ENCODE peak calls at places on chromosomes 2 and 18, in ten cellular contexts. H is pancreas, C is BJ, J is PC-9, L is lower lobe of right lung, M is GM23248, T is osteoblast, Q is adrenal gland, A is psoas muscle, I is transverse colon. S is an unnamed sample.

GRCh38 chr18:79765491-79766245 is 32.1 kb upstream of the KCNG2 start:
- DNase-seq in I (peak), H (no peak), T (peak), Q (no peak), J (no peak), C (peak), M (peak), A (no peak), L (peak), S (no peak)

GRCh38 chr18:13376298-13376840 is 157.8 kb downstream of the LDLRAD4 start:
- DNase-seq in L (no peak), M (no peak), Q (no peak), I (no peak), T (peak), H (no peak), A (no peak), J (no peak), C (no peak), S (no peak)

GRCh38 chr2:156826342-156826933 is 390.3 kb downstream of the GPD2 start:
- DNase-seq in I (no peak), L (no peak), T (no peak), Q (peak), J (no peak), M (peak), H (no peak), C (peak), A (no peak), S (peak)

GRCh38 chr18:12886498-12887126 is 2.6 kb upstream of the PTPN2 start:
- DNase-seq in M (peak), Q (peak), J (no peak), I (no peak), H (no peak), C (no peak), A (no peak), L (no peak), T (peak), S (no peak)

GRCh38 chr18:12067671-12068070 is 26.0 kb upstream of the ANKRD62 start:
- DNase-seq in L (no peak), C (no peak), I (no peak), T (no peak), M (no peak), J (no peak), Q (no peak), A (no peak), H (no peak), S (no peak)

GRCh38 chr2:48756289-48756688 is 765 bp upstream of the LHCGR start:
- DNase-seq in J (no peak), A (no peak), T (no peak), I (no peak), M (no peak), Q (no peak), L (no peak), C (no peak), H (no peak), S (no peak)

GRCh38 chr18:78939105-78939504 is 40.5 kb upstream of the SALL3 start:
- DNase-seq in J (no peak), L (no peak), I (no peak), H (no peak), A (no peak), T (peak), Q (no peak), M (no peak), C (no peak), S (no peak)

GRCh38 chr2:158099716-158100115 is 2.0 kb upstream of the UPP2 start:
- DNase-seq in C (no peak), Q (peak), J (no peak), A (no peak), T (no peak), H (no peak), I (no peak), L (no peak), M (peak), S (no peak)

GRCh38 chr18:54119524-54120019 is 104.9 kb downstream of the MBD2 start:
- DNase-seq in L (no peak), Q (peak), I (no peak), T (no peak), H (no peak), A (no peak), C (no peak), J (peak), M (peak), S (no peak)

GRCh38 chr2:236972491-236973379 is 113.0 kb upstream of the COPS8 start:
- DNase-seq in A (peak), I (peak), L (no peak), T (peak), Q (peak), H (no peak), J (peak), C (peak), M (peak), S (peak)

GRCh38 chr2:84919885-84920580 is 14.6 kb downstream of the TMSB10 start:
- DNase-seq in A (peak), L (no peak), J (peak), H (no peak), M (peak), T (peak), Q (peak), C (peak), I (peak), S (peak)

GRCh38 chr2:102028470-102028869 is 36.7 kb downstream of the IL1R2 start:
- DNase-seq in H (no peak), T (no peak), A (no peak), C (no peak), M (no peak), J (no peak), L (no peak), Q (no peak), I (no peak), S (no peak)

GRCh38 chr2:106106627-106107508 is 87.2 kb downstream of the UXS1 start:
- DNase-seq in H (no peak), M (no peak), J (no peak), Q (no peak), A (no peak), L (no peak), T (no peak), I (no peak), C (no peak), S (no peak)

DNA sequence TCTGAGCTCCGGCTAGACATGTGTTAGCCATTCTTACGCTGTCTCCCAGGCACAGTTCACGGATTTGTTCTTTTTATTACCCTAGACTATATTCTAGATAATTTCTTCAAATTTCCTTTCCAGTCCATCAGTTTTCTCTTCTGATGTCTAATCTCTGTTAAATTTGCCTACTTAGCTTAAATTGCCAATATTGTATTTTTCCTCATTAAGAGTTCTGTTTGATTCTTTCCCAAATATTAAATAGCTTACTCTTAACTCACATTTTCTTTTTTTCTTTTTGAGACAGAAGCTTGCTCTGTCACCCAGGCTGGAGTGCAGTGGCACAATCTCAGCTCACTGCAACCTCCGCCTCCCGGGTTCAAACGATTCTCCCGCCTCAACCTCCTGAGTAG is 21.2 kb downstream of the CROCC2 start:
- DNase-seq in M (no peak), L (no peak), H (no peak), C (no peak), J (no peak), I (no peak), A (no peak), T (peak), Q (no peak), S (no peak)
- H3K4me3 ChIP-seq in M (no peak), L (no peak), H (no peak), C (no peak), J (no peak), I (no peak), A (no peak), T (no peak), Q (no peak), S (no peak)

GRCh38 chr18:48708807-48709206 is 170.0 kb downstream of the CTIF start:
- DNase-seq in H (no peak), T (no peak), C (no peak), J (no peak), L (no peak), Q (no peak), I (no peak), A (no peak), M (no peak), S (no peak)
- H3K4me3 ChIP-seq in H (no peak), T (no peak), C (no peak), J (no peak), L (no peak), Q (no peak), I (no peak), A (no peak), M (no peak), S (no peak)

DNA sequence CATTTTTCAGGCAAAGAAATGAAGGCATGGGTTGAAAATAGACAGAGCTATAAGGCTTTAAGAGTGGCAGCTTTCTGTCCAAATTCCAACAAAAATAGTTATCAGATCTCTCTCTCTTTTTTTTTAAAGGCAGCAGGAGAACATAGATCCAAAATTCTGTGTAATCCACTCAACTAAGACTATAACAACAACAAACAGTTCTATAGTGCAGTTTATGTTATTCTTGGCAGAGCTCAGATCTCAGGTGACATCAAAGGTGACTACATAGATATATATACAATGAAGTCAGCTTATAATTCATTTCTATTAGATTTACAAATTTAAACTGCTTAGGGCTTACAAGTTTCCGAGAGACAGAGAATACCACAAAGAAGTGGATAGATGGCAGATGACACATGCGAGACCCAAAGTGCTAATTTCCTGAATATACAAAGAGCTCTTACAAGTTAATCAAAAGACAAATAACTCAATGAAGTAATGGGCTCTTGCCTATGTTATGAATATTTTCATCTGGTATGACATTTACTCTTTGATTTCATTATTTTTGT is 223.2 kb downstream of the BCL2 start:
- DNase-seq in I (no peak), A (no peak), J (no peak), H (no peak), M (no peak), Q (no peak), C (no peak), L (no peak), T (peak), S (no peak)
- H3K4me3 ChIP-seq in I (no peak), A (no peak), J (no peak), H (no peak), M (no peak), Q (no peak), C (no peak), L (no peak), T (no peak), S (no peak)

GRCh38 chr2:161426416-161426787 is 10.3 kb downstream of the TBR1 start:
- DNase-seq in T (no peak), I (no peak), C (no peak), A (no peak), J (no peak), L (no peak), H (no peak), Q (no peak), M (no peak), S (no peak)

GRCh38 chr2:161428240-161428587 is 12.1 kb downstream of the TBR1 start:
- DNase-seq in H (no peak), A (no peak), T (no peak), M (no peak), I (no peak), L (no peak), J (no peak), C (no peak), Q (no peak), S (no peak)

GRCh38 chr2:161427413-161428239 is 11.5 kb downstream of the TBR1 start:
- DNase-seq in L (no peak), I (no peak), C (no peak), H (no peak), A (peak), M (peak), Q (no peak), T (no peak), J (no peak), S (no peak)

GRCh38 chr2:161425966-161426365 is 9.9 kb downstream of the TBR1 start:
- DNase-seq in H (no peak), T (peak), M (no peak), J (no peak), Q (no peak), A (no peak), L (no peak), I (no peak), C (no peak), S (no peak)

DNA sequence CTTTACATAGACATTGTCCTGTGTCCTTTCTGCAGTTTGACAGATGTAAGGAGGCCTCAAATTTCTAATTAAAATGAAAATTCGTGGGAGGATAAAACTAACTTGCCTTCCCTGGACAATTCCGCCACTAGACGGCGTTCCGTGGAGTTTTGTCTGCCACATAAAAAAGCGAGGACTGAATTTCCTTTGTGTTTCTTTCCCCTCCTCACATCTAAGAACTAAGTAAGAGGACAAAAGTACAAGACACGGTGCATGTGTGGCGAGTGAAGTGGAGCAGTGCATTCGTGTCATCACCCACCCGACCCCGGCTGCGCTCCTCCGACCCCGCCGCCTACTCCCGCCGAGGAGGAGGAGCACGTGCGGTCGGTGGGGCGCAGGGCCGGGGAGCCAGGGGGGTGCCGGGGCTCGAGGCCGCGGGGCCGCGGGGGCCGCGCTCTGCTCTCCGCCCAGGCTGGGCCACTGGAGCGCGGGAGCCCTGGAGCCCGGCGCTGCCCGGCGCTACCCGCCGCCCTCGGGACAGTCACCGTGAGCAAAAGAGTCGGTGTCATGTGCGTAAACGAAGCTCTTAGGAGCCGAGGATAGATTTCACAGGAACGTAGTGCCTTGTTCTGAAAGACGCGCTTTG is 10.8 kb downstream of the TBR1 start:
- DNase-seq in T (peak), H (no peak), M (peak), I (no peak), C (no peak), Q (no peak), A (no peak), L (no peak), J (no peak), S (no peak)
- H3K4me3 ChIP-seq in T (peak), H (peak), M (peak), I (no peak), C (no peak), Q (no peak), A (peak), L (no peak), J (no peak), S (peak)

GRCh38 chr2:212530991-212531390 is 7.6 kb downstream of the ERBB4 start:
- DNase-seq in A (no peak), J (no peak), Q (no peak), M (no peak), C (no peak), H (no peak), T (no peak), L (no peak), I (no peak), S (no peak)
- H3K4me3 ChIP-seq in A (no peak), J (no peak), Q (no peak), M (no peak), C (no peak), H (no peak), T (no peak), L (no peak), I (no peak), S (no peak)